ENCODE peak calls at places on chromosomes 11 and 22, in seven cellular contexts. N, G, R, K, L, D and F are unnamed samples.

GRCh38 chr11:44861829-44862545 is 88.7 kb downstream of the TP53I11 start:
- DNase-seq in N (peak; percentile 58), K (peak; percentile 86), R (peak; percentile 98), L (peak; percentile 97), G (peak; percentile 89), D (peak; percentile 99), F (no peak)

GRCh38 chr11:61814242-61814957 is 2.4 kb downstream of the FADS1 start:
- DNase-seq in R (no peak), D (peak; percentile 37), N (peak; percentile 64), G (peak; percentile 67), K (peak; percentile 41), L (peak; percentile 53), F (no peak)

GRCh38 chr22:36236338-36237319 is 2.7 kb downstream of the APOL2 start:
- DNase-seq in L (no peak), D (no peak), N (peak; percentile 20), K (no peak), R (no peak), G (no peak), F (no peak)

GRCh38 chr22:23117275-23117674 is 24.5 kb downstream of the RSPH14 start:
- DNase-seq in D (no peak), K (no peak), L (no peak), N (no peak), R (no peak), G (no peak), F (no peak)

GRCh38 chr22:26646158-26646557 is 11.2 kb upstream of the MIAT start:
- DNase-seq in G (no peak), R (no peak), L (no peak), K (no peak), N (no peak), D (peak; percentile 68), F (no peak)

GRCh38 chr11:117820071-117820470 is 4.5 kb downstream of the FXYD2 start:
- DNase-seq in R (no peak), G (no peak), N (no peak), K (no peak), L (no peak), D (no peak), F (no peak)

GRCh38 chr11:93532285-93532789 is 10.9 kb downstream of the SMCO4 start:
- DNase-seq in K (peak; percentile 19), R (no peak), L (no peak), D (peak; percentile 37), N (no peak), G (no peak), F (no peak)

GRCh38 chr11:104979839-104980238 is 11.5 kb upstream of the CASP4 start:
- DNase-seq in D (no peak), K (no peak), G (no peak), N (no peak), L (no peak), R (peak; percentile 61), F (no peak)

GRCh38 chr11:100550910-100551309 is 136.2 kb upstream of the ARHGAP42 start:
- DNase-seq in N (no peak), D (no peak), R (no peak), G (no peak), L (no peak), K (no peak), F (no peak)

GRCh38 chr11:114259124-114259526 is 37.1 kb upstream of the NNMT start:
- DNase-seq in R (no peak), G (no peak), N (no peak), D (no peak), L (no peak), K (no peak), F (peak; percentile 30)

GRCh38 chr22:48894064-48894671 is 933.5 kb downstream of the BRD1 start:
- DNase-seq in R (no peak), K (no peak), D (no peak), N (no peak), G (no peak), L (no peak), F (peak; percentile 4)

GRCh38 chr11:120192831-120193625 is 17.8 kb upstream of the OAF start:
- DNase-seq in D (no peak), N (no peak), R (no peak), G (no peak), K (no peak), L (no peak), F (no peak)

GRCh38 chr22:28674121-28674563 is 5.5 kb downstream of the TTC28 start:
- DNase-seq in R (peak; percentile 88), K (no peak), L (peak; percentile 38), N (no peak), G (no peak), D (peak; percentile 41), F (peak; percentile 74)

GRCh38 chr11:43397251-43397650 is 38.5 kb downstream of the TTC17 start:
- DNase-seq in N (no peak), K (no peak), D (peak; percentile 19), R (no peak), L (no peak), G (no peak), F (no peak)

GRCh38 chr11:45180158-45180887 is 33.9 kb downstream of the PRDM11 start:
- DNase-seq in R (peak; percentile 57), D (peak; percentile 57), N (peak; percentile 81), K (peak; percentile 93), L (peak; percentile 56), G (peak; percentile 16), F (no peak)

GRCh38 chr11:119113716-119114115 is 6.6 kb downstream of the C2CD2L start:
- DNase-seq in N (no peak), K (no peak), G (no peak), L (no peak), R (no peak), D (no peak), F (no peak)

GRCh38 chr11:28072321-28072720 is 35.6 kb downstream of the KIF18A start:
- DNase-seq in D (peak; percentile 17), K (no peak), G (no peak), L (no peak), N (no peak), R (no peak), F (no peak)

GRCh38 chr11:8756201-8756600 is 73.6 kb downstream of the RPL27A start:
- DNase-seq in L (no peak), R (no peak), D (peak; percentile 80), N (no peak), K (no peak), G (no peak), F (no peak)

GRCh38 chr11:56624661-56625110 is 10.0 kb upstream of the OR5M1 start:
- DNase-seq in N (peak; percentile 68), K (peak; percentile 82), G (no peak), L (peak; percentile 86), R (peak; percentile 39), D (peak; percentile 89), F (peak; percentile 11)

GRCh38 chr11:111730031-111730430 is 36.2 kb downstream of the PPP2R1B start:
- DNase-seq in G (no peak), L (no peak), K (no peak), D (no peak), N (no peak), R (no peak), F (no peak)

GRCh38 chr11:126348806-126349582 is 6.5 kb upstream of the ST3GAL4 start:
- DNase-seq in L (no peak), G (no peak), D (peak; percentile 81), R (no peak), N (no peak), K (no peak), F (no peak)

GRCh38 chr22:46090051-46090591 is 60.2 kb upstream of the PPARA start:
- DNase-seq in K (no peak), G (no peak), L (no peak), N (no peak), R (no peak), D (peak; percentile 69), F (no peak)

GRCh38 chr11:120432056-120433018 is 79.2 kb upstream of the GRIK4 start:
- DNase-seq in R (no peak), L (peak; percentile 100), N (no peak), G (peak; percentile 97), D (peak; percentile 97), K (peak; percentile 73), F (no peak)

GRCh38 chr22:24503137-24503850 is 8.2 kb downstream of the UPB1 start:
- DNase-seq in G (peak; percentile 34), K (peak; percentile 50), N (peak; percentile 66), L (peak; percentile 47), R (peak; percentile 55), D (peak; percentile 85), F (peak; percentile 80)

GRCh38 chr22:24505337-24505736 is 10.2 kb downstream of the UPB1 start:
- DNase-seq in N (no peak), G (no peak), R (no peak), K (no peak), L (no peak), D (no peak), F (no peak)

GRCh38 chr22:24507742-24508141 is 12.6 kb downstream of the UPB1 start:
- DNase-seq in L (no peak), N (peak; percentile 69), G (no peak), R (no peak), D (no peak), K (no peak), F (peak; percentile 78)

GRCh38 chr22:24503851-24504170 is 8.7 kb downstream of the UPB1 start:
- DNase-seq in K (no peak), N (no peak), R (no peak), D (no peak), G (no peak), L (no peak), F (no peak)

GRCh38 chr22:24506802-24507438 is 11.8 kb downstream of the UPB1 start:
- DNase-seq in R (no peak), K (peak; percentile 49), N (no peak), L (peak; percentile 54), G (no peak), D (peak; percentile 52), F (peak; percentile 60)
- TF ChIP-seq EZH2phosphoT487 in R (no peak), K (no peak), N (no peak), L (no peak), G (no peak), D (no peak), F (no peak)

DNA sequence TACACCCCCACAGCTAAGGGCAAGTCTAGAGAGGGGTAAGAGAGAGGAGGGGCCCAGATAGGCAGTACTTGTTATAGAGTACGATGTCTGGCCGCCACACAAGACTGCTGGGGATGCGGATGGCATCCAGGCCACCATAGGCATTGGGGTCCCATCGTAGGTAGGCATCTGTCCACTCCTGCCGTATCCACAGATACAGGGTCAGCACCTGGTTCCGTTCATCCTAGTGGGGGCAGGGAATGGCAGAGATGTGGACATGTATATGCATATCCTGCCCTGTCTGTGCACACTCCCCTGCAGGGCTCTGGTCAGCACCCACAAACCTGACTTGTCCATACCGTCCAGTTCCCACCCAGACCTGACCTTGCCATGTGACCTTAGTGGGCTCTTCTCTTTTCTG is 2.1 kb downstream of the CHRNA10 start:
- DNase-seq in G (no peak), K (no peak), R (no peak), N (no peak), D (no peak), L (no peak), F (no peak)
- H3K36me3 ChIP-seq in G (peaks cover 16% of the 10 kb centered on the region), K (no peaks in the 10 kb centered on the region), R (no peaks in the 10 kb centered on the region), N (peaks cover 3% of the 10 kb centered on the region), D (peaks cover 9% of the 10 kb centered on the region), L (peaks cover 11% of the 10 kb centered on the region), F (peaks cover 56% of the 10 kb centered on the region)

GRCh38 chr11:76044750-76045320 is 161.5 kb downstream of the WNT11 start:
- DNase-seq in G (no peak), L (no peak), N (no peak), R (no peak), D (no peak), K (no peak), F (no peak)

GRCh38 chr11:76038608-76039007 is 167.7 kb downstream of the WNT11 start:
- DNase-seq in G (no peak), L (no peak), D (no peak), K (no peak), R (no peak), N (no peak), F (no peak)

GRCh38 chr11:76041208-76041607 is 165.1 kb downstream of the WNT11 start:
- DNase-seq in R (no peak), G (no peak), K (no peak), N (no peak), D (no peak), L (no peak), F (no peak)
- TF ChIP-seq EZH2phosphoT487 in R (no peak), G (no peak), K (no peak), N (no peak), D (no peak), L (no peak), F (no peak)

GRCh38 chr22:20990184-20991180 is 8.4 kb downstream of the LZTR1 start:
- DNase-seq in G (no peak), N (no peak), L (no peak), K (no peak), D (no peak), R (no peak), F (no peak)
- H3K36me3 ChIP-seq in G (peaks cover 11% of the 10 kb centered on the region), N (no peaks in the 10 kb centered on the region), L (no peaks in the 10 kb centered on the region), K (no peaks in the 10 kb centered on the region), D (peaks cover 4% of the 10 kb centered on the region), R (no peaks in the 10 kb centered on the region), F (peaks cover 27% of the 10 kb centered on the region)